ENCODE peak calls at places on chromosomes 13 and 19, in nine cellular contexts. A, P, C, I, S, V, B, U and Q are unnamed samples.

GRCh38 chr13:77584111-77584510 is 48.6 kb downstream of the SCEL start:
- DNase-seq in S (peak), C (no peak), P (no peak), V (no peak), A (no peak), B (no peak), U (peak), I (no peak), Q (no peak)

GRCh38 chr13:74767031-74767430 is 632.8 kb upstream of the KLF12 start:
- DNase-seq in V (no peak), A (no peak), U (no peak), S (no peak), I (no peak), C (no peak), B (peak), P (no peak), Q (no peak)

GRCh38 chr19:40190891-40191835 is at the start of gene MAP3K10:
- DNase-seq in B (peak), V (peak), C (peak), A (peak), P (peak), I (peak), U (peak), S (peak), Q (peak)

GRCh38 chr13:31476753-31477152 is 262.6 kb upstream of the RXFP2 start:
- DNase-seq in C (no peak), U (no peak), P (no peak), A (no peak), S (no peak), B (peak), I (no peak), V (no peak), Q (no peak)

GRCh38 chr13:95256086-95256485 is 45.2 kb downstream of the ABCC4 start:
- DNase-seq in A (no peak), U (no peak), I (no peak), V (no peak), S (no peak), B (peak), C (no peak), P (no peak), Q (peak)

GRCh38 chr19:35501684-35502083 is 11.4 kb upstream of the KRTDAP start:
- DNase-seq in I (no peak), V (no peak), A (no peak), B (peak), P (no peak), S (no peak), U (peak), C (no peak), Q (no peak)

GRCh38 chr19:42247631-42248199 is 5.3 kb upstream of the GSK3A start:
- DNase-seq in S (no peak), C (no peak), B (no peak), A (no peak), U (no peak), V (no peak), I (no peak), P (no peak), Q (no peak)

GRCh38 chr19:995051-995827 is 5.0 kb upstream of the GRIN3B start:
- DNase-seq in I (no peak), B (no peak), A (peak), S (no peak), U (no peak), P (peak), V (no peak), C (no peak), Q (peak)

GRCh38 chr19:13056052-13056660 is 46.5 kb downstream of the LYL1 start:
- DNase-seq in S (no peak), P (peak), V (peak), B (peak), U (no peak), I (no peak), C (no peak), A (no peak), Q (peak)

GRCh38 chr13:25130944-25131343 is 35.0 kb downstream of the PABPC3 start:
- DNase-seq in V (no peak), S (no peak), I (no peak), A (no peak), P (no peak), U (no peak), C (no peak), B (no peak), Q (no peak)

GRCh38 chr13:18948012-18948663 is 233.5 kb downstream of the TUBA3C start:
- DNase-seq in S (no peak), C (no peak), P (peak), U (no peak), V (no peak), B (no peak), I (no peak), A (no peak), Q (no peak)